ENCODE peak calls at places on chromosomes 7 and 10, in seven cellular contexts. V, U, Z, C, T, F and X are unnamed samples.

GRCh38 chr7:139822855-139823254 is 6.2 kb upstream of the TBXAS1 start:
- DNase-seq in V (no peak), F (no peak), C (no peak), Z (no peak), U (no peak), T (no peak), X (no peak)

GRCh38 chr7:21256310-21256877 is 171.5 kb upstream of the SP4 start:
- DNase-seq in Z (no peak), F (peak), T (peak), C (no peak), U (peak), V (peak), X (peak)

GRCh38 chr7:90698616-90699015 is 102.5 kb downstream of the CDK14 start:
- DNase-seq in Z (no peak), F (no peak), C (no peak), U (no peak), V (no peak), T (no peak), X (no peak)

GRCh38 chr10:87546971-87547413 is 42.3 kb downstream of the MINPP1 start:
- DNase-seq in C (no peak), V (no peak), U (no peak), T (no peak), F (no peak), Z (no peak), X (no peak)

GRCh38 chr7:104943502-104944343 is 70.3 kb upstream of the KMT2E start:
- DNase-seq in U (no peak), C (no peak), Z (peak), V (peak), T (no peak), F (no peak), X (no peak)

GRCh38 chr10:100829933-100830727 is 82.6 kb upstream of the SLF2 start:
- DNase-seq in U (no peak), T (no peak), Z (no peak), F (no peak), C (no peak), V (no peak), X (no peak)

GRCh38 chr7:38880035-38880434 is 29.0 kb downstream of the VPS41 start:
- DNase-seq in T (no peak), C (no peak), Z (no peak), V (no peak), F (no peak), U (no peak), X (no peak)

GRCh38 chr10:89095701-89096391 is 105.2 kb downstream of the FAS start:
- DNase-seq in C (no peak), T (no peak), V (no peak), U (no peak), Z (no peak), F (no peak), X (no peak)

GRCh38 chr10:75709245-75709644 is 277.8 kb downstream of the LRMDA start:
- DNase-seq in T (no peak), F (no peak), V (no peak), U (no peak), Z (no peak), C (no peak), X (no peak)

GRCh38 chr7:108415821-108416536 is 40.3 kb downstream of the NRCAM start:
- DNase-seq in Z (no peak), V (no peak), C (no peak), T (peak), F (peak), U (peak), X (no peak)

GRCh38 chr7:89029864-89030263 is 234.3 kb upstream of the TEX47 start:
- DNase-seq in F (no peak), Z (no peak), U (no peak), V (no peak), C (no peak), T (no peak), X (no peak)

GRCh38 chr10:128116851-128117615 is 9.2 kb downstream of the MKI67 start:
- DNase-seq in Z (no peak), T (no peak), C (no peak), F (no peak), U (no peak), V (no peak), X (no peak)

GRCh38 chr10:74040200-74041126 is 42.5 kb downstream of the VCL start:
- DNase-seq in T (no peak), V (no peak), Z (no peak), C (no peak), F (no peak), U (no peak), X (no peak)

GRCh38 chr10:80486151-80486692 is 32.1 kb downstream of the TSPAN14 start:
- DNase-seq in C (no peak), F (no peak), Z (no peak), U (no peak), V (no peak), T (no peak), X (peak)

GRCh38 chr10:3372284-3372683 is 199.7 kb upstream of the PITRM1 start:
- DNase-seq in F (no peak), T (no peak), Z (no peak), C (no peak), U (peak), V (no peak), X (peak)

GRCh38 chr10:76029782-76030181 is 598.4 kb downstream of the LRMDA start:
- DNase-seq in T (no peak), C (no peak), V (no peak), Z (no peak), U (no peak), F (no peak), X (no peak)

GRCh38 chr7:110204527-110204926 is 886.4 kb upstream of the LRRN3 start:
- DNase-seq in Z (no peak), V (no peak), C (no peak), U (no peak), F (no peak), T (no peak), X (no peak)

GRCh38 chr7:22187691-22188348 is 169.1 kb downstream of the RAPGEF5 start:
- DNase-seq in F (no peak), U (no peak), T (no peak), V (no peak), Z (no peak), C (no peak), X (no peak)

GRCh38 chr7:128167316-128167691 is 73.8 kb upstream of the LEP start:
- DNase-seq in C (no peak), Z (no peak), F (no peak), V (no peak), U (peak), T (peak), X (no peak)